ENCODE peak calls at places on chromosomes 3 and 15, in four cellular contexts. L is stimulated activated CD8-positive, alpha-beta memory T cell treated with anti-CD3 and anti-CD28 coated beads, Interleukin-15, amount 100 ng/mL, for 48 hours; Y is A172; Q is activated T-cell treated with anti-CD3 and anti-CD28 coated beads, Interleukin-2, amount 50 U/mL, for 72 hours. O is an unnamed sample.

GRCh38 chr3:149339931-149340309 is 6.5 kb upstream of the TM4SF18 start:
- DNase-seq in L (no peak), Y (peak), Q (no peak), O (peak)

GRCh38 chr3:23740517-23741402 is 65.0 kb upstream of the UBE2E1 start:
- DNase-seq in L (peak), Y (peak), Q (peak), O (peak)

GRCh38 chr3:42732196-42732828 is 29.7 kb upstream of the HHATL start:
- DNase-seq in L (no peak), Y (no peak), Q (no peak), O (no peak)

GRCh38 chr15:23866832-23867231 is 179.7 kb upstream of the NDN start:
- DNase-seq in L (no peak), Y (no peak), Q (no peak), O (no peak)

GRCh38 chr3:43691120-43692002 is 623 bp downstream of the ABHD5 start:
- DNase-seq in L (peak), Y (peak), Q (peak), O (peak)

GRCh38 chr15:54519577-54519976 is 541.3 kb downstream of the UNC13C start:
- DNase-seq in L (no peak), Y (no peak), Q (no peak), O (no peak)

GRCh38 chr15:63353887-63354286 is 27.8 kb downstream of the CA12 start:
- DNase-seq in L (no peak), Y (no peak), Q (no peak), O (no peak)

GRCh38 chr3:93969443-93969842 is 4.3 kb downstream of the PROS1 start:
- DNase-seq in L (no peak), Y (peak), Q (no peak), O (peak)

GRCh38 chr15:25541228-25541627 is 102.4 kb upstream of the UBE3A start:
- DNase-seq in L (no peak), Y (no peak), Q (no peak), O (no peak)

GRCh38 chr3:139762307-139762706 is 84.5 kb upstream of the NMNAT3 start:
- DNase-seq in L (no peak), Y (no peak), Q (no peak), O (no peak)

GRCh38 chr15:78685157-78685830 is 44.3 kb upstream of the CHRNB4 start:
- DNase-seq in L (no peak), Y (no peak), Q (no peak), O (no peak)

GRCh38 chr15:36778516-36778915 is 199.1 kb downstream of the CDIN1 start:
- DNase-seq in L (no peak), Y (peak), Q (no peak), O (no peak)

GRCh38 chr3:52289747-52290595 is 2.3 kb downstream of the GLYCTK start:
- DNase-seq in L (no peak), Y (no peak), Q (no peak), O (no peak)

O was measured in Daoy.